ENCODE peak calls at places on chromosomes 5 and 9, in ten cellular contexts. S is small intestine; X is left ventricle myocardium inferior; I is mammary epithelial cell; C is fibroblast of lung; B is tibial nerve; L is effector memory CD4-positive, alpha-beta T cell; T is suprapubic skin; R is CD8-positive, alpha-beta memory T cell; H is iPS DF 6.9. Y is an unnamed sample.
A peak's percentile ranks its signal among the peaks of the same experiment; 100 is the strongest.

GRCh38 chr9:85004818-85005413 is 335.4 kb downstream of the NTRK2 start:
- DNase-seq in S (no peak), X (no peak), I (no peak), C (no peak), B (no peak), L (no peak), T (no peak), R (no peak), H (no peak), Y (no peak)

GRCh38 chr9:18036364-18036896 is 437.5 kb upstream of the ADAMTSL1 start:
- DNase-seq in S (no peak), X (no peak), I (no peak), C (no peak), B (no peak), L (no peak), T (no peak), R (no peak), H (no peak), Y (no peak)

GRCh38 chr5:390571-391491 is 52.1 kb upstream of the EXOC3 start:
- DNase-seq in S (peak; percentile 38), X (no peak), I (no peak), C (no peak), B (no peak), L (no peak), T (peak; percentile 74), R (no peak), H (no peak), Y (peak; percentile 11)

GRCh38 chr9:33698267-33698666 is 97.1 kb upstream of the PRSS3 start:
- DNase-seq in S (no peak), X (no peak), I (no peak), C (no peak), B (no peak), L (no peak), T (no peak), R (no peak), H (no peak), Y (no peak)

GRCh38 chr9:117672397-117672796 is 31.8 kb upstream of the TLR4 start:
- DNase-seq in S (no peak), X (no peak), I (peak; percentile 83), C (peak; percentile 65), B (no peak), L (no peak), T (no peak), R (no peak), H (no peak), Y (no peak)

GRCh38 chr5:35815089-35815936 is 41.4 kb upstream of the IL7R start:
- DNase-seq in S (peak; percentile 44), X (no peak), I (no peak), C (no peak), B (no peak), L (no peak), T (no peak), R (no peak), H (peak; percentile 31), Y (no peak)

GRCh38 chr5:138109463-138110265 is 25.8 kb downstream of the WNT8A start:
- DNase-seq in S (no peak), X (no peak), I (peak; percentile 23), C (peak; percentile 55), B (no peak), L (no peak), T (no peak), R (no peak), H (no peak), Y (no peak)

GRCh38 chr9:86614871-86615849 is 260.9 kb upstream of the TUT7 start:
- DNase-seq in S (peak; percentile 36), X (no peak), I (peak; percentile 35), C (peak; percentile 20), B (no peak), L (no peak), T (no peak), R (no peak), H (peak; percentile 20), Y (no peak)

DNA sequence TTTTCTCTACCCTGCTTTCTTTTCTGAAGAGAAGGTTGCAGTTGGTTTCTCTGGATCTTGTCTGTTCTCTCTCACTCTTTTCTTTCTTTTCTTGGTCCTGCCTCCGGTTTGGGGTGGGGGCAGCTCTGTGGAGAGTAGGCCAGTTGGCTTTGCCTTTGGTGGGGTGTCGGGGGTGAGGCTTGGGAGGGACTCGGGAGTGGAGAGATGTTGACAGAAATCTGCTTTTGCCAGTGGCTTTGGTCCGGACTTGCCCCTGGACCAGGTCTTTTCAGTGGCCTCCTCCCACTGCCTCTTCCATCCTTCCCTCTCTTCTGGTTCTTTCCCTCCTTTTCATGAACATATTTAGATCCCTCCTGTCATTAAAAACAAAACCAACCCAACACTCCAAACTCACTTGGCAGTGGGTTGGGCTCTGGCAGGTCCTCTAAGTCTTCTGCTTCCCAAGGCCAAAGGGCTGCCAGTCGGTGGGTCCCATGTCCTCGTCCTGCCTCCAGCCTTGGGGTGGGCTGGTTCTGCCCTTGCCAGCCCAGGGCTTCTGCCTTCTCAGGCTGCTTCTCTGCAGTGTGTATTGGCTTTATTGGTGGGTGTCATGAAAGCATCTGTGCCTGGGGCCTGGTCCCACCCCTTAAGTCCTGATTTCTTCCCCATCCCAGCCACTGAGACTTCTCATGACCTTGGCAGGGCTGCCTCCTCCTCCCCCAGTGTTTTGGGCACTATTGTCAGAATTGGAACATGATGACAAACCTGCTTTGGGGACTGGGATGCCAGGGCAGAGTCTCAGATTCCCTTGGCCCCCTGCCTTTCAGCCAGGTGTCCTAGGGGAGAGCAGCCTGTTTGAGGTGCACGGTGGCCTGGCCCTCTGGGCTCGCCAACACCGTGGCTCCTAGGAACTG is 16.9 kb downstream of the ANKRD33B start:
- DNase-seq in S (no peak), X (no peak), I (no peak), C (no peak), B (no peak), L (no peak), T (no peak), R (no peak), H (no peak), Y (no peak)
- H3K4me1 ChIP-seq in S (no peaks in the 10 kb centered on the region), X (peaks cover 70% of the 10 kb centered on the region), I (peaks cover 8% of the 10 kb centered on the region), C (no peaks in the 10 kb centered on the region), B (peaks cover 31% of the 10 kb centered on the region), L (peaks cover 2% of the 10 kb centered on the region), T (peaks cover 30% of the 10 kb centered on the region), R (no peaks in the 10 kb centered on the region), H (peaks cover 1% of the 10 kb centered on the region), Y (no peaks in the 10 kb centered on the region)

DNA sequence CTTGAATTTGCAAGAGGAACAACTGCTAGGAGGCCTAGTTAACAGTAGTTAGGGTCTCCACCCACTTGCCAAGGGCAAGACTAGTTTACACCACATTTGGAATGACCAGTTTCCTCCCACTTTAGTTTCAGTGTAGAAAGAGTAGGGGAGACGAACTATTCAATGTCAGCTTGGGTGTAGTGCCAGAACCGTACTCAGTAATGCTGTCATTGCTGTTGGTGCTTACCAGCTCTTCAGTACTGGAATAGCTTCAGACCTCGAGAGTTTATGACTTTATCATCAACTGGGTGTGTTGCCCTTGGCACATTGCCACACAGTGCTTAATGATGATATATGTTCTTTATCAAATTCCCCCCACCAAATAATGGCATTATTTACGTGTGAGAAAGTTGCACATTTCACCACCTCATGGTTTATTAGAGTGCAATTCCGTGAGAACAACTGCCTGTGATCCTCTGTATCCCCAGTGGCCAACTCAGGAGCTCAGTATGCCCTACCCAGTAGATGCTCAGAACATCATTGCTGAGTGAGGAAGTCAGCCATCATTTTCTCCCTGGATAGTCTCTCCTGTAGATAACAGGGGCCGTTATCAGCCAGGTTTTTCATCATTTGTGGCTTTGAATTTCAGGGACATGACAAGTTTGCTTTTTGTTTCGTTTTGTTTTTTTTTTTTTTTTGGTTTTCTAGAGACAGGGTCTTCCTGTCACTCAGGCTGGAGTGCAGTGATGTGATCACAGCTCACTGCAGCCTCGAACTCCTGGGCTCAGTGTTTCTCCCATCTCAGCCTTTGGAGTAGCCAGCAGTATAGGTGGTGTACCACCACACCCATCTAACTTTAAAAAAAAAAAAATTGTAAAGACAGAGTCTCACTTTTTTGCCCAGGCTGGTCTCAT is 67.3 kb downstream of the DOCK8 start:
- DNase-seq in S (peak; percentile 67), X (no peak), I (no peak), C (no peak), B (no peak), L (no peak), T (no peak), R (no peak), H (no peak), Y (no peak)
- H3K4me1 ChIP-seq in S (peaks cover 4% of the 10 kb centered on the region), X (no peaks in the 10 kb centered on the region), I (no peaks in the 10 kb centered on the region), C (no peaks in the 10 kb centered on the region), B (peaks cover 6% of the 10 kb centered on the region), L (peaks cover 54% of the 10 kb centered on the region), T (no peaks in the 10 kb centered on the region), R (peaks cover 81% of the 10 kb centered on the region), H (no peaks in the 10 kb centered on the region), Y (no peaks in the 10 kb centered on the region)

GRCh38 chr5:56686337-56687198 is 128.8 kb upstream of the MAP3K1 start:
- DNase-seq in S (no peak), X (no peak), I (no peak), C (no peak), B (no peak), L (no peak), T (no peak), R (no peak), H (no peak), Y (no peak)

GRCh38 chr5:56685503-56686217 is 129.7 kb upstream of the MAP3K1 start:
- DNase-seq in S (no peak), X (no peak), I (no peak), C (peak; percentile 7), B (no peak), L (no peak), T (no peak), R (no peak), H (no peak), Y (no peak)

GRCh38 chr5:56692359-56693219 is 122.8 kb upstream of the MAP3K1 start:
- DNase-seq in S (no peak), X (no peak), I (no peak), C (no peak), B (no peak), L (no peak), T (no peak), R (no peak), H (no peak), Y (no peak)

GRCh38 chr5:56684159-56684558 is 131.2 kb upstream of the MAP3K1 start:
- DNase-seq in S (no peak), X (no peak), I (no peak), C (no peak), B (no peak), L (no peak), T (no peak), R (no peak), H (no peak), Y (no peak)

GRCh38 chr5:56688402-56688801 is 126.9 kb upstream of the MAP3K1 start:
- DNase-seq in S (no peak), X (no peak), I (no peak), C (no peak), B (no peak), L (no peak), T (no peak), R (no peak), H (no peak), Y (no peak)
- H3K4me1 ChIP-seq in S (peaks cover 4% of the 10 kb centered on the region), X (peaks cover 10% of the 10 kb centered on the region), I (no peaks in the 10 kb centered on the region), C (peaks cover 2% of the 10 kb centered on the region), B (peaks cover 4% of the 10 kb centered on the region), L (peaks cover 77% of the 10 kb centered on the region), T (peaks cover 3% of the 10 kb centered on the region), R (peaks cover 78% of the 10 kb centered on the region), H (no peaks in the 10 kb centered on the region), Y (no peaks in the 10 kb centered on the region)

GRCh38 chr5:158876263-158876942 is 223.3 kb downstream of the EBF1 start:
- DNase-seq in S (no peak), X (no peak), I (no peak), C (no peak), B (no peak), L (no peak), T (no peak), R (no peak), H (no peak), Y (no peak)

GRCh38 chr5:158877706-158878105 is 222.0 kb downstream of the EBF1 start:
- DNase-seq in S (no peak), X (no peak), I (no peak), C (no peak), B (no peak), L (no peak), T (no peak), R (no peak), H (no peak), Y (no peak)

GRCh38 chr5:158877124-158877581 is 222.6 kb downstream of the EBF1 start:
- DNase-seq in S (no peak), X (no peak), I (no peak), C (no peak), B (no peak), L (no peak), T (no peak), R (no peak), H (no peak), Y (no peak)

GRCh38 chr5:158879993-158880392 is 219.7 kb downstream of the EBF1 start:
- DNase-seq in S (no peak), X (no peak), I (no peak), C (no peak), B (no peak), L (no peak), T (no peak), R (no peak), H (no peak), Y (no peak)

GRCh38 chr5:158878227-158878626 is 221.5 kb downstream of the EBF1 start:
- DNase-seq in S (no peak), X (no peak), I (no peak), C (no peak), B (no peak), L (no peak), T (no peak), R (no peak), H (no peak), Y (no peak)
- H3K4me1 ChIP-seq in S (no peaks in the 10 kb centered on the region), X (peaks cover 81% of the 10 kb centered on the region), I (no peaks in the 10 kb centered on the region), C (peaks cover 2% of the 10 kb centered on the region), B (peaks cover 31% of the 10 kb centered on the region), L (no peaks in the 10 kb centered on the region), T (peaks cover 56% of the 10 kb centered on the region), R (no peaks in the 10 kb centered on the region), H (peaks cover 4% of the 10 kb centered on the region), Y (no peaks in the 10 kb centered on the region)